ENCODE peak calls at places on chromosomes 4 and X, in six cellular contexts. One of them, this sample, is unnamed.

GRCh38 chr4:32172761-32173160 is 1452.6 kb downstream of the PCDH7 start:
- DNase-seq in astrocyte of the cerebellum: no peak
- DNase-seq in CD4-positive, CD25-positive, alpha-beta regulatory T cell: no peak
- DNase-seq in HCT116: no peak
- DNase-seq in cardiac fibroblast: peak
- DNase-seq in SJSA1: no peak
- DNase-seq in this sample: no peak

GRCh38 chr4:17323619-17324400 is 188.1 kb downstream of the QDPR start:
- DNase-seq in astrocyte of the cerebellum: no peak
- DNase-seq in CD4-positive, CD25-positive, alpha-beta regulatory T cell: no peak
- DNase-seq in SJSA1: no peak
- DNase-seq in HCT116: no peak
- DNase-seq in cardiac fibroblast: no peak
- DNase-seq in this sample: no peak

GRCh38 chrX:18582910-18583493 is 88.9 kb downstream of the RS1 start:
- DNase-seq in astrocyte of the cerebellum: no peak
- DNase-seq in CD4-positive, CD25-positive, alpha-beta regulatory T cell: no peak
- DNase-seq in HCT116: no peak
- DNase-seq in cardiac fibroblast: no peak
- DNase-seq in SJSA1: no peak
- DNase-seq in this sample: no peak

GRCh38 chr4:7970031-7970946 is 30.6 kb upstream of the AFAP1 start:
- DNase-seq in HCT116: no peak
- DNase-seq in astrocyte of the cerebellum: no peak
- DNase-seq in cardiac fibroblast: peak
- DNase-seq in SJSA1: peak
- DNase-seq in CD4-positive, CD25-positive, alpha-beta regulatory T cell: peak
- DNase-seq in this sample: no peak

GRCh38 chr4:78688385-78688784 is 87.8 kb upstream of the BMP2K start:
- DNase-seq in CD4-positive, CD25-positive, alpha-beta regulatory T cell: no peak
- DNase-seq in SJSA1: no peak
- DNase-seq in HCT116: no peak
- DNase-seq in cardiac fibroblast: peak
- DNase-seq in astrocyte of the cerebellum: no peak
- DNase-seq in this sample: no peak

GRCh38 chrX:78548012-78548411 is 111.1 kb downstream of the RTL3 start:
- DNase-seq in SJSA1: peak
- DNase-seq in HCT116: no peak
- DNase-seq in astrocyte of the cerebellum: no peak
- DNase-seq in CD4-positive, CD25-positive, alpha-beta regulatory T cell: no peak
- DNase-seq in cardiac fibroblast: peak
- DNase-seq in this sample: no peak

GRCh38 chr4:20017035-20017434 is 234.7 kb upstream of the SLIT2 start:
- DNase-seq in HCT116: no peak
- DNase-seq in SJSA1: no peak
- DNase-seq in astrocyte of the cerebellum: peak
- DNase-seq in CD4-positive, CD25-positive, alpha-beta regulatory T cell: no peak
- DNase-seq in cardiac fibroblast: peak
- DNase-seq in this sample: no peak

GRCh38 chr4:96352051-96352517 is 512.2 kb downstream of the PDHA2 start:
- DNase-seq in cardiac fibroblast: peak
- DNase-seq in SJSA1: no peak
- DNase-seq in astrocyte of the cerebellum: peak
- DNase-seq in HCT116: peak
- DNase-seq in CD4-positive, CD25-positive, alpha-beta regulatory T cell: no peak
- DNase-seq in this sample: no peak

GRCh38 chr4:13956947-13957346 is 329.4 kb upstream of the BOD1L1 start:
- DNase-seq in SJSA1: no peak
- DNase-seq in astrocyte of the cerebellum: no peak
- DNase-seq in CD4-positive, CD25-positive, alpha-beta regulatory T cell: no peak
- DNase-seq in HCT116: no peak
- DNase-seq in cardiac fibroblast: no peak
- DNase-seq in this sample: no peak

GRCh38 chrX:66756717-66757116 is 117.8 kb upstream of the EDA2R start:
- DNase-seq in HCT116: no peak
- DNase-seq in cardiac fibroblast: no peak
- DNase-seq in CD4-positive, CD25-positive, alpha-beta regulatory T cell: no peak
- DNase-seq in astrocyte of the cerebellum: no peak
- DNase-seq in SJSA1: no peak
- DNase-seq in this sample: no peak

DNA sequence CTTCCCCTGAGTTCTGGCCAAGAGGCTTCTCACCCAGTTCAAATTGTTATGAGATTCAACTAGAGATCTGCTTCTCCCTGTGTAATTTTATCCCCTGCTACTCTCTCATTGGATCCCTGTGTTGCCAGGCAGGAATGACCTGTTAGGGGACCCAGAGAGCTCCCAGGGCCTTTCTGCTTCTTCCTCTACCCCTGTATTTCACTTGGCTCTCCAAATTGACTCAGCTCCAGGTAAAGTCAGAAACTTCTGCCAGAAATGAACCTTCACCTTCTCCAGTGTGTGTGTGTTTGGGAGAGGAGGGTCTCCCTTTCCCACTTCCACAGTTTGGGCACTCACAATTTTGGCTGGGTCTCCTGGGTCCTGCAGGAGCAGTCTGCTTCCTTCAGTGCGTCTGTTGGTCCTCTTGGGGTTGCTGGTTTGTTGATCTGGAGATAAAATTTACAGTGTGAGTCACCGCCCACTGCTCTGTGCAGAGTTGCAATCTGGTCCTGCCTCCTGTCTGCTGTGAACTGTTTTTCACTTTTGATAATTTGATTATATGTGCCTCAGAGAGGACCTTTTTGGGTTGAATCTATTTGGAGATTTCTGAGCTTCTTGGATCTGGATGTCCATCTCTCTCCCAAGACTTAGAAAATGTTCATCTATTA is 112.4 kb upstream of the EDA2R start:
- DNase-seq in CD4-positive, CD25-positive, alpha-beta regulatory T cell: no peak
- DNase-seq in HCT116: no peak
- DNase-seq in astrocyte of the cerebellum: no peak
- DNase-seq in cardiac fibroblast: peak
- DNase-seq in SJSA1: no peak
- DNase-seq in this sample: no peak
- H3K4me3 ChIP-seq in CD4-positive, CD25-positive, alpha-beta regulatory T cell: no peak
- H3K4me3 ChIP-seq in HCT116: no peak
- H3K4me3 ChIP-seq in astrocyte of the cerebellum: no peak
- H3K4me3 ChIP-seq in cardiac fibroblast: no peak
- H3K4me3 ChIP-seq in SJSA1: no peak
- H3K4me3 ChIP-seq in this sample: no peak

GRCh38 chrX:72621619-72622485 is 49.2 kb upstream of the HDAC8 start:
- DNase-seq in CD4-positive, CD25-positive, alpha-beta regulatory T cell: no peak
- DNase-seq in astrocyte of the cerebellum: no peak
- DNase-seq in cardiac fibroblast: peak
- DNase-seq in SJSA1: peak
- DNase-seq in HCT116: peak
- DNase-seq in this sample: no peak

GRCh38 chrX:72624194-72624593 is 51.6 kb upstream of the HDAC8 start:
- DNase-seq in HCT116: no peak
- DNase-seq in cardiac fibroblast: no peak
- DNase-seq in SJSA1: no peak
- DNase-seq in CD4-positive, CD25-positive, alpha-beta regulatory T cell: no peak
- DNase-seq in astrocyte of the cerebellum: no peak
- DNase-seq in this sample: no peak

GRCh38 chrX:72621163-72621562 is 48.5 kb upstream of the HDAC8 start:
- DNase-seq in SJSA1: peak
- DNase-seq in cardiac fibroblast: no peak
- DNase-seq in CD4-positive, CD25-positive, alpha-beta regulatory T cell: no peak
- DNase-seq in astrocyte of the cerebellum: no peak
- DNase-seq in HCT116: no peak
- DNase-seq in this sample: no peak

GRCh38 chrX:72620550-72621145 is 48.0 kb upstream of the HDAC8 start:
- DNase-seq in astrocyte of the cerebellum: peak
- DNase-seq in HCT116: peak
- DNase-seq in cardiac fibroblast: peak
- DNase-seq in CD4-positive, CD25-positive, alpha-beta regulatory T cell: no peak
- DNase-seq in SJSA1: peak
- DNase-seq in this sample: peak
- H3K4me3 ChIP-seq in astrocyte of the cerebellum: no peak
- H3K4me3 ChIP-seq in HCT116: peak
- H3K4me3 ChIP-seq in cardiac fibroblast: no peak
- H3K4me3 ChIP-seq in CD4-positive, CD25-positive, alpha-beta regulatory T cell: peak
- H3K4me3 ChIP-seq in SJSA1: no peak
- H3K4me3 ChIP-seq in this sample: no peak

GRCh38 chrX:40087574-40088298 is 10.0 kb downstream of the BCOR start:
- DNase-seq in astrocyte of the cerebellum: no peak
- DNase-seq in SJSA1: peak
- DNase-seq in cardiac fibroblast: no peak
- DNase-seq in HCT116: no peak
- DNase-seq in CD4-positive, CD25-positive, alpha-beta regulatory T cell: no peak
- DNase-seq in this sample: no peak
- H3K4me3 ChIP-seq in astrocyte of the cerebellum: no peak
- H3K4me3 ChIP-seq in SJSA1: no peak
- H3K4me3 ChIP-seq in cardiac fibroblast: no peak
- H3K4me3 ChIP-seq in HCT116: no peak
- H3K4me3 ChIP-seq in CD4-positive, CD25-positive, alpha-beta regulatory T cell: no peak
- H3K4me3 ChIP-seq in this sample: no peak

GRCh38 chr4:183659919-183660318 is 826 bp downstream of the TRAPPC11 start:
- DNase-seq in cardiac fibroblast: peak
- DNase-seq in CD4-positive, CD25-positive, alpha-beta regulatory T cell: no peak
- DNase-seq in HCT116: no peak
- DNase-seq in astrocyte of the cerebellum: no peak
- DNase-seq in SJSA1: no peak
- DNase-seq in this sample: no peak
- H3K4me3 ChIP-seq in cardiac fibroblast: peak
- H3K4me3 ChIP-seq in CD4-positive, CD25-positive, alpha-beta regulatory T cell: peak
- H3K4me3 ChIP-seq in HCT116: peak
- H3K4me3 ChIP-seq in astrocyte of the cerebellum: peak
- H3K4me3 ChIP-seq in SJSA1: peak
- H3K4me3 ChIP-seq in this sample: peak

This sample was measured in skeletal muscle cell.